ENCODE peak calls at places on chromosome X, in nine cellular contexts. C is lung; J is IMR-90; G is heart right ventricle; U is CD4-positive, alpha-beta T cell; K is thoracic aorta; V is A549; Q is adrenal gland; L is cardiac fibroblast. M is an unnamed sample.
A peak's percentile ranks its signal among the peaks of the same experiment; 100 is the strongest.

GRCh38 chrX:33840176-33840575 is 291.9 kb downstream of the FAM47A start:
- DNase-seq in K (no peak), V (no peak), Q (no peak), U (no peak), J (no peak), G (no peak), L (no peak), C (no peak), M (no peak)

GRCh38 chrX:142089193-142089592 is 115.9 kb downstream of the MAGEC2 start:
- DNase-seq in K (no peak), C (no peak), G (no peak), U (no peak), V (peak; percentile 0), J (peak; percentile 1), Q (no peak), L (peak; percentile 12), M (no peak)

GRCh38 chrX:132592880-132593279 is 104.0 kb upstream of the MBNL3 start:
- DNase-seq in V (no peak), J (no peak), C (no peak), L (peak; percentile 20), U (no peak), G (no peak), Q (peak; percentile 24), K (no peak), M (no peak)

GRCh38 chrX:13828392-13828791 is 11.5 kb upstream of the GPM6B start:
- DNase-seq in G (no peak), L (peak; percentile 10), Q (no peak), J (no peak), K (no peak), C (no peak), U (no peak), V (no peak), M (no peak)

GRCh38 chrX:11704725-11705495 is 39.2 kb upstream of the ARHGAP6 start:
- DNase-seq in G (no peak), U (no peak), J (peak; percentile 5), K (no peak), Q (no peak), C (no peak), L (peak; percentile 26), V (no peak), M (no peak)

GRCh38 chrX:39899876-39900787 is 197.6 kb downstream of the BCOR start:
- DNase-seq in G (no peak), U (no peak), C (no peak), V (no peak), K (no peak), L (no peak), Q (no peak), J (no peak), M (no peak)

GRCh38 chrX:35244796-35245508 is 302.4 kb downstream of the FAM47B start:
- DNase-seq in L (no peak), J (no peak), Q (no peak), C (no peak), K (no peak), U (no peak), V (no peak), G (no peak), M (no peak)

GRCh38 chrX:42755820-42756219 is 22.1 kb downstream of the PPP1R2C start:
- DNase-seq in G (peak; percentile 27), J (peak; percentile 42), K (peak; percentile 3), L (peak; percentile 70), V (peak; percentile 1), Q (peak; percentile 44), U (no peak), C (peak; percentile 34), M (no peak)

GRCh38 chrX:48520976-48521352 is 644 bp upstream of the EBP start:
- DNase-seq in C (no peak), J (no peak), G (no peak), U (no peak), Q (no peak), V (no peak), K (no peak), L (no peak), M (no peak)

GRCh38 chrX:40201486-40201885 is 103.7 kb upstream of the BCOR start:
- DNase-seq in C (no peak), V (no peak), K (no peak), U (no peak), L (no peak), Q (no peak), J (no peak), G (no peak), M (no peak)

GRCh38 chrX:37755073-37755472 is 24.8 kb upstream of the CYBB start:
- DNase-seq in C (no peak), L (no peak), U (no peak), J (no peak), V (no peak), K (no peak), Q (no peak), G (no peak), M (no peak)

GRCh38 chrX:7925867-7926472 is 1.2 kb downstream of the PNPLA4 start:
- DNase-seq in J (peak; percentile 63), L (peak; percentile 76), U (peak; percentile 35), C (peak; percentile 50), G (peak; percentile 23), V (peak; percentile 35), K (no peak), Q (peak; percentile 53), M (no peak)

GRCh38 chrX:21972721-21973120 is 32.2 kb downstream of the SMS start:
- DNase-seq in L (peak; percentile 66), Q (no peak), V (no peak), K (no peak), U (no peak), C (no peak), G (no peak), J (peak; percentile 83), M (no peak)

DNA sequence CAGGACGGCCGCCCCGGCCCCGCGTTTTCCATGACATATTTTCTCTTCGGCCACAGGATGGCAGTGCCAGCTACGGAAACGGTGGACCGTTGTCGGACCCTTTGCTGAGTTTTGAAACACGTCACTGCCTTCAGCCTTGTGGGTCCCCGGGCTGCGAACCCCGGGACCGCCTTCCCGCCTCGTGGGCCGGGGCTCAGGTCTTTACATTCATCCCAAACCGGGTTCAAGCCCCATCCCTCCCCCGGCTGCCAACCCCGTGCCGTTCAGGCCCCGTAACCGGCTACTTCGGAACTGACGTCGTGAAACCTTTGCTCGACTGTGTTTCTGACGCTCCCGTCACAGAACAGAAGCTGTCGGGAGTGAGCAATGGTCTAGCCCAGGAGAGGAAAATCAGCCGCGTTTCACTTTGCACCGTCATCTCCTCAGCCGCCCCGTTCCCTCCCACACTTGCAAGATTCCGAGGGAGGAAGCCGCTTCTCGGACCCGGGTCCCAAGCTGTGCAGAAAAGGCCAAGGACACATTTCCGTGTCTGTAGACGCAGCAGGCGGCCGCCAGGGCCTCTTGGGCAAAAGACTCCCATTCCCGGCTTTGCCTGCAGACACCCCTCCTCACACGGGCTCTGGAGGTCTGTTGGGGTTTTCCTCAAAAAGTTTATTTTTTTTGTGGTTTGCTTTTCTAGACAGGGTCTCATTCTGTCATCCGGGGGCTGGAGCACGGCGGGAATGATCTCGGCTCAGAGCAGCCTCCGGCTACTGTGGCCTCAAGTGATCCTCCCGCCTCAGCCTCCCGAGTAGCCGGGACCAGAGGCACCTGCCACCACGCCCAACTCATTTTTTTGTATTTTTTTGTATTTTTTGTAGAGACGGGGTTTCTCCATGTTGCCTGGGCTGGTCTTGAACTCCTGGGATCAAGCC is 41.4 kb upstream of the PPP2R3B start:
- DNase-seq in L (no peak), J (no peak), V (peak; percentile 50), C (no peak), K (no peak), G (no peak), Q (no peak), U (no peak), M (no peak)
- TF ChIP-seq CTCF in L (no peak), J (peak; percentile 10), V (peak; percentile 56), C (no peak), K (no peak), G (no peak), Q (no peak), U (no peak), M (peak; percentile 61)

DNA sequence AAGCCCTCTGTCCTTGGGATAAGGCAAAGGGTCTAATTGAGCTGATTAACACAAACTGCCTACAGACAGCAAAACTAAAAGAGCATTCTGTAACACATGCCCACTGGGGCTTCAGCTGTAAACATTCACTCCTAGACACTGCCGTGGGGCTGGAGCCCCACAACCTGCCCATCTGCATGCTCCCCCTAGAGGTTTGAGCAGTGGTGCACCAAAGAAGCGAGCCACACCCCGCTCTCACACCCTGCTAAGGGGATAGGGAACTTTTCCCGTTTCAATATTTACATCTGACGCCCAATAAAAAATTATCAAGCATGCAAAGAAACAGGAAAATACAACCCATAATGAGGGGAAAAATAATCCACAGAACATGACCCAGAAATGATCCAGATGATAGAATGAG is 46.9 kb upstream of the HSD17B10 start:
- DNase-seq in K (no peak), J (no peak), V (peak; percentile 32), Q (no peak), U (no peak), C (no peak), L (no peak), G (no peak), M (no peak)
- TF ChIP-seq CTCF in K (no peak), J (peak; percentile 37), V (peak; percentile 45), Q (peak; percentile 14), U (no peak), C (no peak), L (peak; percentile 54), G (no peak), M (peak; percentile 17)

GRCh38 chrX:10178866-10179463 is 22.2 kb downstream of the CLCN4 start:
- DNase-seq in U (no peak), L (no peak), J (no peak), G (no peak), V (no peak), K (no peak), C (no peak), Q (no peak), M (no peak)
- TF ChIP-seq CTCF in U (no peak), L (no peak), J (no peak), G (no peak), V (no peak), K (no peak), C (no peak), Q (no peak), M (no peak)

DNA sequence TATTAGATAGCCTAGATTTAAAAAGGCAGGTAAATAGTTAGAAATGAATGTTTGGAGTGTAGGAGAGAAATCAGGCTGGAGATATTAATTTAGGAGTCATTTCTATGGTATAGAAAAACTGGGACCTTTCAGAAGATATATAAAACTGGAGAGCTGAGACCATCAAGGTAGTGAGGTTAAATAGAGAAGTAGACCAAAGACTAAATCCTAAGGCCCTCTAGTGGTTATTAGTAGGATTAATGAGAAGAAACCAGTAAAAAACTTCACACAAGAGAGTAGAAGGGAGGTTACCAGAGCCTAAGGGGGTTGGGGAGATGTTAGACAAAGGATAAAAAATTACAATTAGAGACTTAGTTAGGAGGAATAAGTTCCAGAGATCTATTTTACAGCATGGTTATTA is 351.0 kb upstream of the SPANXN1 start:
- DNase-seq in Q (no peak), L (no peak), G (no peak), U (no peak), K (no peak), C (no peak), V (no peak), J (no peak), M (no peak)
- TF ChIP-seq CTCF in Q (no peak), L (peak; percentile 2), G (no peak), U (no peak), K (no peak), C (no peak), V (no peak), J (peak; percentile 12), M (peak; percentile 29)

DNA sequence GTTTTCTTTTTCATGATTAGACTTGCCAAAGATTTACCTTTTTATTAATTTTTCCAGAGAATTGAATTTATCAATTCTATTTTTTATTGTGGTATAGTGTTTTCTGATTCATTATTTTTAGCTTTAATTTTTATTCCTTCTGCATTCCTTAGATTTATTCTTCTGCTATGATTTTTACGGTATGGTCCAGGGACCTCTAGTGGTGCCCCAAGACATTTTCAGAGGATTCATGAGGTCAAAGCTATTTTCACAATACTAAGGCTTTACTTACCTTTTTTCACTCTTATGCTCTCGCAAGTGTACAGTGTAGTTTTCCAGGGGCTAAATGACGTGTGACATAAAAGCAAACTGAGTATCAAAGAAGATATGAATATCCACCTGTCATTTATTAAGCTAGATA is 8.0 kb downstream of the RADX start:
- DNase-seq in C (no peak), K (no peak), J (peak; percentile 11), V (peak; percentile 8), L (peak; percentile 16), G (no peak), Q (no peak), U (no peak), M (no peak)
- TF ChIP-seq CTCF in C (no peak), K (no peak), J (peak; percentile 44), V (peak; percentile 38), L (peak; percentile 45), G (peak; percentile 28), Q (peak; percentile 9), U (no peak), M (peak; percentile 36)